ENCODE peak calls at places on chromosomes 11 and 22, in eight cellular contexts. W is HL-60, Q is GM23338, D is HCT116, G is A549, B is Panc1, Y is HepG2, X is K562. L is an unnamed sample.

GRCh38 chr11:15258433-15259350 is 144.0 kb downstream of the INSC start:
- DNase-seq in W (no peak), Q (peak; percentile 55), D (peak; percentile 51), G (peak; percentile 62), B (no peak), Y (peak; percentile 62), X (peak; percentile 6), L (no peak)

GRCh38 chr11:63841554-63841953 is 2.6 kb downstream of the MARK2 start:
- DNase-seq in W (no peak), Q (peak; percentile 64), D (no peak), G (no peak), B (no peak), Y (no peak), X (no peak), L (no peak)

GRCh38 chr11:30635401-30635989 is 49.3 kb upstream of the MPPED2 start:
- DNase-seq in W (no peak), Q (peak; percentile 78), D (no peak), G (no peak), B (no peak), Y (no peak), X (no peak), L (peak; percentile 63)

GRCh38 chr22:26053737-26054316 is 115.4 kb upstream of the SEZ6L start:
- DNase-seq in W (no peak), Q (peak; percentile 33), D (no peak), G (no peak), B (no peak), Y (no peak), X (no peak), L (peak; percentile 47)

GRCh38 chr11:21552910-21553309 is 640.0 kb upstream of the ANO5 start:
- DNase-seq in W (no peak), Q (no peak), D (no peak), G (peak; percentile 67), B (no peak), Y (no peak), X (no peak), L (no peak)

GRCh38 chr11:121721448-121721847 is 268.7 kb upstream of the SORL1-AS1 start:
- DNase-seq in W (no peak), Q (no peak), D (no peak), G (no peak), B (no peak), Y (no peak), X (no peak), L (no peak)

GRCh38 chr11:60844045-60844869 is 2.3 kb downstream of the CCDC86 start:
- DNase-seq in W (no peak), Q (no peak), D (no peak), G (no peak), B (no peak), Y (no peak), X (peak; percentile 52), L (no peak)

GRCh38 chr11:12537778-12538401 is 136.3 kb upstream of the TEAD1 start:
- DNase-seq in W (no peak), Q (peak; percentile 11), D (no peak), G (no peak), B (no peak), Y (no peak), X (no peak), L (peak; percentile 3)

GRCh38 chr11:131840542-131840941 is 470.1 kb downstream of the NTM start:
- DNase-seq in W (peak; percentile 6), Q (no peak), D (no peak), G (no peak), B (no peak), Y (no peak), X (no peak), L (no peak)

GRCh38 chr11:19697721-19698121 is 14.9 kb upstream of the NAV2 start:
- DNase-seq in W (no peak), Q (peak; percentile 60), D (no peak), G (no peak), B (no peak), Y (no peak), X (no peak), L (no peak)

GRCh38 chr22:44583076-44583760 is 85.2 kb upstream of the RTL6 start:
- DNase-seq in W (no peak), Q (no peak), D (no peak), G (peak; percentile 18), B (no peak), Y (no peak), X (no peak), L (no peak)

GRCh38 chr11:131816046-131816445 is 445.6 kb downstream of the NTM start:
- DNase-seq in W (no peak), Q (no peak), D (no peak), G (no peak), B (no peak), Y (no peak), X (no peak), L (no peak)

GRCh38 chr11:130403967-130404366 is 24.4 kb downstream of the ADAMTS8 start:
- DNase-seq in W (no peak), Q (peak; percentile 96), D (no peak), G (no peak), B (no peak), Y (no peak), X (no peak), L (no peak)

GRCh38 chr22:34814260-34814659 is 251.7 kb upstream of the ISX start:
- DNase-seq in W (no peak), Q (no peak), D (no peak), G (no peak), B (no peak), Y (peak; percentile 10), X (no peak), L (no peak)
- TF ChIP-seq REST in W (no peak), Q (no peak), D (no peak), G (no peak), B (no peak), Y (no peak), X (no peak), L (no peak)

GRCh38 chr11:78429209-78429608 is 11.6 kb upstream of the GAB2 start:
- DNase-seq in W (no peak), Q (no peak), D (no peak), G (no peak), B (no peak), Y (no peak), X (peak; percentile 56), L (no peak)

GRCh38 chr11:78429667-78430066 is 12.0 kb upstream of the GAB2 start:
- DNase-seq in W (no peak), Q (no peak), D (no peak), G (no peak), B (no peak), Y (no peak), X (peak; percentile 53), L (no peak)

GRCh38 chr11:78432058-78432515 is 14.5 kb upstream of the GAB2 start:
- DNase-seq in W (no peak), Q (peak; percentile 60), D (no peak), G (peak; percentile 20), B (no peak), Y (no peak), X (peak; percentile 44), L (no peak)

GRCh38 chr11:78428773-78429172 is 11.2 kb upstream of the GAB2 start:
- DNase-seq in W (no peak), Q (no peak), D (no peak), G (no peak), B (no peak), Y (no peak), X (no peak), L (no peak)

DNA sequence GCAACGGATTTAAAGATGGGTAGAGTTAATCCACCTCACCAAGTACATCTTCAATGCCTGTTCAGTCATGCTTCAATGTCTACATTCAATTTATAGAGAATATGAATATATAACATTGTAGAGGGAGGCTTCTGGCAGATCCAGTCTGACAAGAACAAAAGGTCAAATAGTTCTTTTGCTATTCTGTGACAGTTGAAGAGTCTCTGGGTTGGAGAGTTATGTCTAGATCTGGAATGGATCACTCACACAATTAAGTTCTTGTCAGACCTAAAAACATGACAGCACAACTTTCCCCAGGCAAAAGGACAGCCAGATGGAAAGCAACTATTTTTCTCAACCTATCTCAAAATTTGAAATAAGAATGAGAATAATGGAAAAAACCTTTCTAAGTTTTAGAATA is 15.3 kb upstream of the GAB2 start:
- DNase-seq in W (no peak), Q (no peak), D (no peak), G (no peak), B (no peak), Y (no peak), X (no peak), L (peak; percentile 30)
- TF ChIP-seq REST in W (no peak), Q (no peak), D (no peak), G (no peak), B (no peak), Y (no peak), X (no peak), L (no peak)

GRCh38 chr11:127454856-127455255 is 454.3 kb upstream of the KIRREL3 start:
- DNase-seq in W (no peak), Q (peak; percentile 12), D (no peak), G (no peak), B (no peak), Y (no peak), X (no peak), L (no peak)
- TF ChIP-seq REST in W (no peak), Q (no peak), D (no peak), G (no peak), B (no peak), Y (no peak), X (no peak), L (no peak)

GRCh38 chr11:69434341-69434960 is 47.0 kb upstream of the LINC01488 start:
- DNase-seq in W (no peak), Q (peak; percentile 91), D (no peak), G (no peak), B (no peak), Y (no peak), X (no peak), L (no peak)

GRCh38 chr11:69436041-69436982 is 45.2 kb upstream of the LINC01488 start:
- DNase-seq in W (peak; percentile 56), Q (no peak), D (no peak), G (no peak), B (no peak), Y (no peak), X (peak; percentile 58), L (no peak)

GRCh38 chr11:69433741-69434140 is 47.7 kb upstream of the LINC01488 start:
- DNase-seq in W (no peak), Q (no peak), D (no peak), G (no peak), B (no peak), Y (no peak), X (no peak), L (no peak)

GRCh38 chr11:69437001-69437875 is 44.2 kb upstream of the LINC01488 start:
- DNase-seq in W (no peak), Q (peak; percentile 55), D (no peak), G (peak; percentile 73), B (no peak), Y (peak; percentile 82), X (no peak), L (no peak)

DNA sequence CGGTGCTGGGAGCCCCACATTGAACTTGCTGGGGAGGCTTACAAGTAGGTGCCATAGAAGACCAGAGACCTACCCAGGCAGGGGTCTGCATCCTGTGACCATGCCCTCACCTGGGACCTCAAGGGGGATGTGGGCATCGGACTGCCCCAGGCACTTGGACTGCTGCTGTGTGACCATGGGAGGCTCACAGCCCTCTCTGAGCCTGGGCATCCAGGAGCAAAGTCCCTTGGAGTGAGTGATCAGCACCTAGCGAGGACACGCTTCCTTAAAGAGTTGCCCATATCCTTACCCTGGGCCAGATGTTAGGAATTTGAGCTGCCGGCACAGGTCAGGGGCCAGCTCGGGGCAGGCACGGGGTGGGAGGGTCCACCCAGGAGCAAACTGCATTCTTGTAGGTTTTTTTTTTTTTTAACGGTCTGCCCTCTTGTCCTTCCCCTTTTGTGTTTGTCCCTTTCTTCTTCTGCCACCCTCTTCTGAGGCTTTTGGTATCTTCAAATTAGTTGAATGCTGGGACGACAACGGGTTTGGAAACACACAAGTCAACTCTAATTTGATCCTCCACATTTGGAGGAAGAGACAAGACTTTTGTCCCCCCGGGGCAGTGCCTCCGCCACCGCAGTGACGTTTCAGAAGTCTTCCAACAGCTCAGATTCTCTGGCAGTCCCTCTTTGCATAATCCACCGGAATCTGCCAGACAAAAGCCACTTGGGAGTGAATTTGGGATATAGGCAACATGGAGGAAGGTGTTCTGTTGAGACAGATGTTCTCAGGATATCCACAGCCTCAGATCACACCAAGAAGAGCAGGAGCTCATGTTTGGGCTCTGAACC is 46.1 kb upstream of the LINC01488 start:
- DNase-seq in W (no peak), Q (no peak), D (no peak), G (no peak), B (no peak), Y (no peak), X (no peak), L (no peak)
- TF ChIP-seq REST in W (no peak), Q (no peak), D (no peak), G (no peak), B (no peak), Y (no peak), X (no peak), L (no peak)